ENCODE peak calls at places on chromosome 11, in five cellular contexts. One of them, this sample, is unnamed.

GRCh38 chr11:65420506-65421203 is 1.9 kb upstream of the NEAT1 start:
- DNase-seq in stimulated activated CD4-positive, alpha-beta T cell treated with anti-CD3 and anti-CD28 coated beads, Interleukin-4, amount 100 ng/mL, for 24 hours: no peak
- DNase-seq in left cardiac atrium: no peak
- DNase-seq in CMK: no peak
- DNase-seq in Peyer's patch: peak; percentile 48
- DNase-seq in this sample: no peak

GRCh38 chr11:29173660-29174062 is 843.2 kb downstream of the KCNA4 start:
- DNase-seq in stimulated activated CD4-positive, alpha-beta T cell treated with anti-CD3 and anti-CD28 coated beads, Interleukin-4, amount 100 ng/mL, for 24 hours: no peak
- DNase-seq in Peyer's patch: no peak
- DNase-seq in left cardiac atrium: no peak
- DNase-seq in CMK: no peak
- DNase-seq in this sample: no peak

GRCh38 chr11:20388096-20389055 is 860 bp downstream of the PRMT3 start:
- DNase-seq in Peyer's patch: no peak
- DNase-seq in CMK: no peak
- DNase-seq in stimulated activated CD4-positive, alpha-beta T cell treated with anti-CD3 and anti-CD28 coated beads, Interleukin-4, amount 100 ng/mL, for 24 hours: peak; percentile 38
- DNase-seq in left cardiac atrium: no peak
- DNase-seq in this sample: peak; percentile 38

GRCh38 chr11:1505480-1505879 is 18.9 kb upstream of the MOB2 start:
- DNase-seq in stimulated activated CD4-positive, alpha-beta T cell treated with anti-CD3 and anti-CD28 coated beads, Interleukin-4, amount 100 ng/mL, for 24 hours: no peak
- DNase-seq in Peyer's patch: no peak
- DNase-seq in left cardiac atrium: peak; percentile 22
- DNase-seq in CMK: no peak
- DNase-seq in this sample: no peak

GRCh38 chr11:126080206-126080941 is 17.7 kb upstream of the CDON start:
- DNase-seq in CMK: no peak
- DNase-seq in Peyer's patch: no peak
- DNase-seq in stimulated activated CD4-positive, alpha-beta T cell treated with anti-CD3 and anti-CD28 coated beads, Interleukin-4, amount 100 ng/mL, for 24 hours: no peak
- DNase-seq in left cardiac atrium: no peak
- DNase-seq in this sample: no peak

GRCh38 chr11:109435121-109435742 is 13.2 kb downstream of the C11orf87 start:
- DNase-seq in CMK: no peak
- DNase-seq in Peyer's patch: no peak
- DNase-seq in left cardiac atrium: no peak
- DNase-seq in stimulated activated CD4-positive, alpha-beta T cell treated with anti-CD3 and anti-CD28 coated beads, Interleukin-4, amount 100 ng/mL, for 24 hours: no peak
- DNase-seq in this sample: no peak

GRCh38 chr11:9972917-9973504 is 309.1 kb downstream of the SWAP70 start:
- DNase-seq in stimulated activated CD4-positive, alpha-beta T cell treated with anti-CD3 and anti-CD28 coated beads, Interleukin-4, amount 100 ng/mL, for 24 hours: peak; percentile 32
- DNase-seq in left cardiac atrium: no peak
- DNase-seq in CMK: peak; percentile 8
- DNase-seq in Peyer's patch: no peak
- DNase-seq in this sample: no peak

GRCh38 chr11:15038963-15039362 is 34.4 kb upstream of the CALCB start:
- DNase-seq in Peyer's patch: no peak
- DNase-seq in stimulated activated CD4-positive, alpha-beta T cell treated with anti-CD3 and anti-CD28 coated beads, Interleukin-4, amount 100 ng/mL, for 24 hours: no peak
- DNase-seq in left cardiac atrium: no peak
- DNase-seq in CMK: no peak
- DNase-seq in this sample: no peak

GRCh38 chr11:33028537-33028914 is 10.8 kb upstream of the TCP11L1 start:
- DNase-seq in left cardiac atrium: no peak
- DNase-seq in Peyer's patch: no peak
- DNase-seq in stimulated activated CD4-positive, alpha-beta T cell treated with anti-CD3 and anti-CD28 coated beads, Interleukin-4, amount 100 ng/mL, for 24 hours: no peak
- DNase-seq in CMK: no peak
- DNase-seq in this sample: no peak

GRCh38 chr11:47499614-47500013 is 50.7 kb upstream of the RAPSN start:
- DNase-seq in CMK: no peak
- DNase-seq in Peyer's patch: no peak
- DNase-seq in left cardiac atrium: no peak
- DNase-seq in stimulated activated CD4-positive, alpha-beta T cell treated with anti-CD3 and anti-CD28 coated beads, Interleukin-4, amount 100 ng/mL, for 24 hours: no peak
- DNase-seq in this sample: no peak

GRCh38 chr11:123357990-123358827 is 71.9 kb upstream of the GRAMD1B start:
- DNase-seq in CMK: no peak
- DNase-seq in left cardiac atrium: no peak
- DNase-seq in stimulated activated CD4-positive, alpha-beta T cell treated with anti-CD3 and anti-CD28 coated beads, Interleukin-4, amount 100 ng/mL, for 24 hours: peak; percentile 24
- DNase-seq in Peyer's patch: no peak
- DNase-seq in this sample: peak; percentile 53

This sample was measured in stimulated activated naive CD8-positive, alpha-beta T cell treated with anti-CD3 and anti-CD28 coated beads, Interleukin-15, Interleukin-2, amounts not matched to agents 100 U/mL and 50 U/mL, for 24 hours.